ENCODE peak calls at places on chromosome X, in six cellular contexts. J is GM20000, H is ELR, Y is iris pigment epithelial cell, Z is M059J, E is fibroblast of pulmonary artery. C is an unnamed sample.

GRCh38 chrX:140948827-140949226 is 53.6 kb upstream of the SPANXB1 start:
- DNase-seq in J (no peak), Z (peak), H (no peak), E (no peak), Y (no peak), C (no peak)

GRCh38 chrX:28586291-28586690 is 955 bp upstream of the IL1RAPL1 start:
- DNase-seq in Y (peak), E (peak), J (no peak), Z (no peak), H (no peak), C (peak)

GRCh38 chrX:45952030-45952429 is 593.2 kb downstream of the ZNF674 start:
- DNase-seq in E (no peak), Z (no peak), Y (no peak), J (no peak), H (peak), C (no peak)

GRCh38 chrX:153725039-153725831 is 579 bp downstream of the ABCD1 start:
- DNase-seq in Z (no peak), J (peak), H (no peak), E (no peak), Y (no peak), C (no peak)

GRCh38 chrX:2502668-2503519 is 2.1 kb upstream of the DHRSX start:
- DNase-seq in J (no peak), Y (peak), H (peak), E (peak), Z (peak), C (no peak)

GRCh38 chrX:68498044-68498507 is 775 bp upstream of the YIPF6 start:
- DNase-seq in Z (no peak), Y (peak), J (no peak), E (no peak), H (peak), C (peak)

GRCh38 chrX:32896132-32896531 is 315.2 kb downstream of the DMD start:
- DNase-seq in Y (no peak), H (no peak), Z (no peak), E (no peak), J (no peak), C (no peak)

GRCh38 chrX:109774706-109775105 is 41.6 kb upstream of the ACSL4 start:
- DNase-seq in E (peak), J (peak), Z (peak), Y (peak), H (peak), C (peak)

GRCh38 chrX:129939986-129940385 is 34.0 kb downstream of the UTP14A start:
- DNase-seq in Y (no peak), J (no peak), Z (peak), H (no peak), E (no peak), C (no peak)

GRCh38 chrX:74171465-74171864 is 132.5 kb upstream of the ZCCHC13 start:
- DNase-seq in Z (no peak), E (no peak), J (no peak), Y (no peak), H (no peak), C (no peak)

GRCh38 chrX:7985568-7985967 is 58.4 kb upstream of the PNPLA4 start:
- DNase-seq in J (no peak), H (peak), E (no peak), Z (peak), Y (no peak), C (peak)

GRCh38 chrX:127702527-127702926 is 349.7 kb downstream of the ACTRT1 start:
- DNase-seq in H (no peak), Z (no peak), J (no peak), Y (no peak), E (no peak), C (no peak)

GRCh38 chrX:8036914-8037313 is 109.7 kb upstream of the PNPLA4 start:
- DNase-seq in J (no peak), Y (no peak), H (no peak), Z (no peak), E (no peak), C (no peak)

GRCh38 chrX:80876877-80877276 is 67.2 kb upstream of the BRWD3 start:
- DNase-seq in J (peak), E (peak), H (peak), Y (peak), Z (peak), C (peak)

C was measured in astrocyte of the spinal cord.